ENCODE peak calls at places on chromosomes 7 and 10, in nine cellular contexts. E, J, O, X, S, N, F, U and V are unnamed samples.

GRCh38 chr7:107708956-107709355 is 35.0 kb upstream of the CBLL1 start:
- DNase-seq in E (no peak), J (no peak), O (no peak), X (no peak), S (no peak), N (no peak), F (no peak), U (no peak), V (no peak)

GRCh38 chr7:44324204-44325126 is 929 bp downstream of the CAMK2B start:
- DNase-seq in E (peak; percentile 38), J (no peak), O (no peak), X (no peak), S (no peak), N (no peak), F (no peak), U (no peak), V (no peak)

GRCh38 chr10:132554991-132555647 is 17.5 kb downstream of the INPP5A start:
- DNase-seq in E (no peak), J (peak; percentile 63), O (no peak), X (peak; percentile 69), S (no peak), N (no peak), F (no peak), U (peak; percentile 79), V (peak; percentile 64)

GRCh38 chr7:149854611-149855367 is 16.6 kb downstream of the ZNF862 start:
- DNase-seq in E (peak; percentile 67), J (no peak), O (peak; percentile 47), X (peak; percentile 91), S (no peak), N (peak; percentile 51), F (no peak), U (peak; percentile 82), V (no peak)

GRCh38 chr10:27020243-27020642 is 80.1 kb downstream of the ANKRD26 start:
- DNase-seq in E (no peak), J (no peak), O (no peak), X (no peak), S (no peak), N (no peak), F (no peak), U (no peak), V (no peak)

GRCh38 chr7:138243430-138243829 is 167.2 kb downstream of the AKR1D1 start:
- DNase-seq in E (peak; percentile 98), J (no peak), O (no peak), X (peak; percentile 81), S (no peak), N (no peak), F (no peak), U (no peak), V (no peak)

GRCh38 chr7:106947244-106947728 is 82.2 kb downstream of the PIK3CG start:
- DNase-seq in E (peak; percentile 97), J (no peak), O (peak; percentile 69), X (no peak), S (peak; percentile 49), N (peak; percentile 86), F (peak; percentile 69), U (no peak), V (no peak)

GRCh38 chr10:61130366-61130765 is 186.4 kb upstream of the RHOBTB1 start:
- DNase-seq in E (no peak), J (no peak), O (peak; percentile 17), X (no peak), S (no peak), N (peak; percentile 13), F (no peak), U (no peak), V (no peak)

GRCh38 chr7:155797262-155798250 is 14.7 kb downstream of the SHH start:
- DNase-seq in E (peak; percentile 57), J (no peak), O (no peak), X (no peak), S (no peak), N (no peak), F (no peak), U (no peak), V (no peak)
- TF ChIP-seq CTCF in E (no peak), J (no peak), O (peak; percentile 50), X (no peak), S (no peak), N (no peak), F (no peak), U (no peak), V (peak; percentile 28)

GRCh38 chr10:5540886-5541285 is 16.1 kb downstream of the CALML3 start:
- DNase-seq in E (no peak), J (no peak), O (no peak), X (no peak), S (no peak), N (no peak), F (no peak), U (no peak), V (no peak)
- TF ChIP-seq CTCF in E (no peak), J (no peak), O (no peak), X (no peak), S (no peak), N (no peak), F (no peak), U (no peak), V (no peak)

GRCh38 chr10:73871295-73871914 is 3.0 kb downstream of the CAMK2G start:
- DNase-seq in E (no peak), J (no peak), O (no peak), X (peak; percentile 66), S (no peak), N (no peak), F (no peak), U (no peak), V (no peak)

GRCh38 chr10:73874267-73875138 is at the start of gene CAMK2G:
- DNase-seq in E (peak; percentile 86), J (peak; percentile 74), O (peak; percentile 81), X (peak; percentile 87), S (peak; percentile 61), N (peak; percentile 81), F (no peak), U (peak; percentile 92), V (peak; percentile 71)

GRCh38 chr10:73873163-73873842 is 1.1 kb downstream of the CAMK2G start:
- DNase-seq in E (peak; percentile 57), J (no peak), O (no peak), X (no peak), S (no peak), N (no peak), F (no peak), U (no peak), V (no peak)

GRCh38 chr10:73873843-73874215 is 526 bp downstream of the CAMK2G start:
- DNase-seq in E (no peak), J (peak; percentile 20), O (no peak), X (no peak), S (no peak), N (no peak), F (no peak), U (no peak), V (no peak)

DNA sequence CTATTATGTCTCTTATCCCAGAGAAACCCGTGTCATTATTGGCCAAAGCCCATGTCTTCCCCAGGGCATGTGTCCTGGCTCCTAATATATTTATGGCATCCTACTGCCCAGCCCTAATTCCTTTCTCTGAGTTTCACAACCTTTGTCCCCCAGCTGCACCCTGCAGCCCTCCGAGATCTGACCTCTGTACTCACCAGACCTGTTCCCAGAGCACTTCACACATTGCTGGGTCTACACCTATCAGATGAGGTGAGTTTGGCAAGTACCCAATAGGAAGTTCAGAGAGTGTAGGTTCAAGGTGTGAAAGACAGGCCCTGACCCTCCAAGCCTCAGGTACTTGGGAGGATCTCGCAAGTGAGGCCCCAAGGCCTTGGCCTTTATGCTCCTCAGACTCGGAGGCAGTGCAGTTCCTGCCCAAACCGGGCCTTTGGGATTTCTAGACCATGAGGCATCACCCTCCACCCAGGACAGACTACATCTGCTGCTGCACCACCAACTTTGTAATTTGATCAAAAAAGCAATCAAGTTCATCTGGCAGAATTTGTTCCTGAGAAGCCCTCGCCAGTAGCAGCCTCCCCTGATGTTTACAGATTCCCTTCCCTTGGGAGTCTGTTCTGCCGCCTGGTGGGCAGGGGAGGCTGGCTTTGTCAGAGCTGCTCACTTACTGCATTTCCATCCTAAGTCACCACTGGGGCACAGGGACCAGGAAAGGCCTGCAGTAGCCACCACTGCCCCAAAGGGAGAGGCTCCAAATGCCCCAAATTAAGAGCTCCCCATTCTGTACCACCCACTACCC is 2.2 kb downstream of the CAMK2G start:
- DNase-seq in E (no peak), J (no peak), O (peak; percentile 30), X (no peak), S (peak; percentile 56), N (no peak), F (no peak), U (no peak), V (no peak)
- TF ChIP-seq CTCF in E (no peak), J (no peak), O (peak; percentile 71), X (no peak), S (peak; percentile 59), N (peak; percentile 30), F (peak; percentile 49), U (no peak), V (no peak)

DNA sequence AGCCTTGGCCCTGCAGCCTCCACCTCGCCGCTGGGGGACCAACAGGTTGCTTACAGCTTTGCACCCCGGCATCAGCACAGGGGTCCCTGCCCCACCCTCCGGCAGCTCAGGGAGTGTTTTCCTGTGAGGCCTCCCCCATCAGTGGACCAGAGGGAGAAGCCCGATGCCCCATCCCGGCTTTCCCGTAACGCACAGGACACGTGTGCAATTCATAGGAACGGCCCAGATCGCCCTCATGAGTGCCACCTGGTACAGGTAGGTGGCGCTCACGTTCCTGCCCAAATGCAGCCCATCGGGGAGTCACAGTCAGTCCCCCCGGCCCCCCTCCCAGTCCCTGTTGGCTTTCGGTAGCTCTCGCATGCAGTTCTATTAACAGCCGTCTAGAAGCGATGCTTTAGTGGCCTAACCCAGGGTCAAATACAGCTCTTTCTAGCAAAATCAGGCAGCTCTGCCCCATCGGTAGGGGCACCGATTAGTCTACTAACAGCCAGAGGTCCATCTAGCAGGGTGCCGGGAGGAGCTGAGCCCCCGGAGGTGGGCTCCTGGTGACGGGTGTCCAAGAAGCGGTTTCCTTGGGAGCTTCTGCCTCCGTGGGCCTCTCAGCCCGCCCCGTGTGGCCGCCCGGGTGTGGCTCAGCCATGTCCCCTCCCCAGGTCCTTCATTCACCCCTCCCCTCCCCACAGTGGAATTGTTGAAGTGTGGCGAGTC is 48.4 kb upstream of the GTF2IRD1 start:
- DNase-seq in E (peak; percentile 91), J (no peak), O (no peak), X (no peak), S (no peak), N (no peak), F (no peak), U (no peak), V (no peak)
- TF ChIP-seq CTCF in E (peak; percentile 82), J (no peak), O (peak; percentile 69), X (no peak), S (peak; percentile 28), N (peak; percentile 45), F (peak; percentile 33), U (peak; percentile 40), V (no peak)

GRCh38 chr10:99855479-99856071 is 73.1 kb downstream of the ABCC2 start:
- DNase-seq in E (no peak), J (no peak), O (no peak), X (no peak), S (no peak), N (no peak), F (no peak), U (no peak), V (no peak)

GRCh38 chr10:99858849-99859248 is 76.4 kb downstream of the ABCC2 start:
- DNase-seq in E (no peak), J (no peak), O (no peak), X (no peak), S (no peak), N (no peak), F (no peak), U (no peak), V (no peak)

GRCh38 chr10:99854860-99855259 is 72.4 kb downstream of the ABCC2 start:
- DNase-seq in E (peak; percentile 69), J (no peak), O (peak; percentile 65), X (no peak), S (peak; percentile 31), N (peak; percentile 87), F (peak; percentile 61), U (no peak), V (no peak)

GRCh38 chr10:99860466-99860865 is 78.0 kb downstream of the ABCC2 start:
- DNase-seq in E (no peak), J (no peak), O (no peak), X (no peak), S (no peak), N (no peak), F (no peak), U (no peak), V (no peak)

GRCh38 chr10:99859585-99859984 is 77.1 kb downstream of the ABCC2 start:
- DNase-seq in E (peak; percentile 79), J (no peak), O (no peak), X (no peak), S (no peak), N (no peak), F (no peak), U (no peak), V (no peak)
- TF ChIP-seq CTCF in E (peak; percentile 62), J (no peak), O (peak; percentile 47), X (peak; percentile 5), S (peak; percentile 17), N (peak; percentile 37), F (peak; percentile 37), U (peak; percentile 23), V (no peak)